ENCODE peak calls at places on chromosomes 11 and 22, in five cellular contexts. One of them, this sample, is unnamed.

GRCh38 chr22:24953294-24954113 is 988 bp downstream of the KIAA1671 start:
- DNase-seq in stimulated activated CD4-positive, alpha-beta T cell treated with anti-CD3 and anti-CD28 coated beads, TNF-alpha, amount 100 ng/mL, for 48 hours: no peak
- DNase-seq in HAP-1: no peak
- DNase-seq in midbrain: peak
- DNase-seq in transverse colon: peak
- DNase-seq in this sample: no peak

GRCh38 chr22:17744430-17744829 is 29.8 kb downstream of the BID start:
- DNase-seq in HAP-1: no peak
- DNase-seq in midbrain: no peak
- DNase-seq in transverse colon: no peak
- DNase-seq in stimulated activated CD4-positive, alpha-beta T cell treated with anti-CD3 and anti-CD28 coated beads, TNF-alpha, amount 100 ng/mL, for 48 hours: no peak
- DNase-seq in this sample: no peak

GRCh38 chr11:66492161-66492865 is 12.1 kb downstream of the DPP3 start:
- DNase-seq in midbrain: no peak
- DNase-seq in stimulated activated CD4-positive, alpha-beta T cell treated with anti-CD3 and anti-CD28 coated beads, TNF-alpha, amount 100 ng/mL, for 48 hours: no peak
- DNase-seq in HAP-1: no peak
- DNase-seq in transverse colon: no peak
- DNase-seq in this sample: no peak

GRCh38 chr11:65859812-65860277 is 388 bp upstream of the MUS81 start:
- DNase-seq in midbrain: peak
- DNase-seq in HAP-1: no peak
- DNase-seq in transverse colon: peak
- DNase-seq in stimulated activated CD4-positive, alpha-beta T cell treated with anti-CD3 and anti-CD28 coated beads, TNF-alpha, amount 100 ng/mL, for 48 hours: no peak
- DNase-seq in this sample: no peak

GRCh38 chr11:134181707-134182106 is 42.1 kb downstream of the NCAPD3 start:
- DNase-seq in transverse colon: no peak
- DNase-seq in stimulated activated CD4-positive, alpha-beta T cell treated with anti-CD3 and anti-CD28 coated beads, TNF-alpha, amount 100 ng/mL, for 48 hours: no peak
- DNase-seq in HAP-1: no peak
- DNase-seq in midbrain: no peak
- DNase-seq in this sample: no peak

GRCh38 chr11:73965076-73965763 is 14.4 kb downstream of the DNAJB13 start:
- DNase-seq in HAP-1: no peak
- DNase-seq in transverse colon: no peak
- DNase-seq in midbrain: no peak
- DNase-seq in stimulated activated CD4-positive, alpha-beta T cell treated with anti-CD3 and anti-CD28 coated beads, TNF-alpha, amount 100 ng/mL, for 48 hours: no peak
- DNase-seq in this sample: no peak

GRCh38 chr11:31102316-31102715 is 267.2 kb downstream of the DCDC1 start:
- DNase-seq in stimulated activated CD4-positive, alpha-beta T cell treated with anti-CD3 and anti-CD28 coated beads, TNF-alpha, amount 100 ng/mL, for 48 hours: no peak
- DNase-seq in midbrain: no peak
- DNase-seq in transverse colon: no peak
- DNase-seq in HAP-1: no peak
- DNase-seq in this sample: no peak

GRCh38 chr11:48079602-48080001 is 99.2 kb downstream of the PTPRJ start:
- DNase-seq in stimulated activated CD4-positive, alpha-beta T cell treated with anti-CD3 and anti-CD28 coated beads, TNF-alpha, amount 100 ng/mL, for 48 hours: no peak
- DNase-seq in HAP-1: no peak
- DNase-seq in midbrain: no peak
- DNase-seq in transverse colon: no peak
- DNase-seq in this sample: no peak

GRCh38 chr11:74208507-74208906 is 37.4 kb downstream of the PPME1 start:
- DNase-seq in midbrain: no peak
- DNase-seq in transverse colon: no peak
- DNase-seq in HAP-1: no peak
- DNase-seq in stimulated activated CD4-positive, alpha-beta T cell treated with anti-CD3 and anti-CD28 coated beads, TNF-alpha, amount 100 ng/mL, for 48 hours: no peak
- DNase-seq in this sample: no peak

GRCh38 chr22:35835998-35836691 is 118.5 kb downstream of the APOL5 start:
- DNase-seq in HAP-1: peak
- DNase-seq in transverse colon: peak
- DNase-seq in midbrain: peak
- DNase-seq in stimulated activated CD4-positive, alpha-beta T cell treated with anti-CD3 and anti-CD28 coated beads, TNF-alpha, amount 100 ng/mL, for 48 hours: no peak
- DNase-seq in this sample: no peak

GRCh38 chr11:12685229-12685628 is 11.0 kb downstream of the TEAD1 start:
- DNase-seq in midbrain: no peak
- DNase-seq in transverse colon: no peak
- DNase-seq in HAP-1: no peak
- DNase-seq in stimulated activated CD4-positive, alpha-beta T cell treated with anti-CD3 and anti-CD28 coated beads, TNF-alpha, amount 100 ng/mL, for 48 hours: no peak
- DNase-seq in this sample: no peak

GRCh38 chr22:43226368-43226979 is 39.5 kb upstream of the TTLL12 start:
- DNase-seq in HAP-1: peak
- DNase-seq in transverse colon: no peak
- DNase-seq in midbrain: no peak
- DNase-seq in stimulated activated CD4-positive, alpha-beta T cell treated with anti-CD3 and anti-CD28 coated beads, TNF-alpha, amount 100 ng/mL, for 48 hours: no peak
- DNase-seq in this sample: no peak

GRCh38 chr11:132024587-132025295 is 654.3 kb downstream of the NTM start:
- DNase-seq in transverse colon: no peak
- DNase-seq in stimulated activated CD4-positive, alpha-beta T cell treated with anti-CD3 and anti-CD28 coated beads, TNF-alpha, amount 100 ng/mL, for 48 hours: no peak
- DNase-seq in HAP-1: no peak
- DNase-seq in midbrain: no peak
- DNase-seq in this sample: no peak

GRCh38 chr11:83156996-83157754 is at the start of gene PCF11:
- DNase-seq in transverse colon: no peak
- DNase-seq in stimulated activated CD4-positive, alpha-beta T cell treated with anti-CD3 and anti-CD28 coated beads, TNF-alpha, amount 100 ng/mL, for 48 hours: no peak
- DNase-seq in midbrain: no peak
- DNase-seq in HAP-1: no peak
- DNase-seq in this sample: no peak

GRCh38 chr11:123586568-123586967 is 67.9 kb downstream of the SCN3B start:
- DNase-seq in transverse colon: no peak
- DNase-seq in stimulated activated CD4-positive, alpha-beta T cell treated with anti-CD3 and anti-CD28 coated beads, TNF-alpha, amount 100 ng/mL, for 48 hours: no peak
- DNase-seq in HAP-1: no peak
- DNase-seq in midbrain: no peak
- DNase-seq in this sample: no peak

GRCh38 chr11:115644846-115645245 is 140.6 kb upstream of the CADM1 start:
- DNase-seq in transverse colon: no peak
- DNase-seq in midbrain: no peak
- DNase-seq in stimulated activated CD4-positive, alpha-beta T cell treated with anti-CD3 and anti-CD28 coated beads, TNF-alpha, amount 100 ng/mL, for 48 hours: no peak
- DNase-seq in HAP-1: no peak
- DNase-seq in this sample: no peak

GRCh38 chr11:19723572-19724342 is 11.1 kb downstream of the NAV2 start:
- DNase-seq in stimulated activated CD4-positive, alpha-beta T cell treated with anti-CD3 and anti-CD28 coated beads, TNF-alpha, amount 100 ng/mL, for 48 hours: no peak
- DNase-seq in midbrain: no peak
- DNase-seq in HAP-1: no peak
- DNase-seq in transverse colon: no peak
- DNase-seq in this sample: no peak

GRCh38 chr11:27213232-27213660 is 149.8 kb downstream of the CCDC34 start:
- DNase-seq in HAP-1: peak
- DNase-seq in stimulated activated CD4-positive, alpha-beta T cell treated with anti-CD3 and anti-CD28 coated beads, TNF-alpha, amount 100 ng/mL, for 48 hours: no peak
- DNase-seq in transverse colon: no peak
- DNase-seq in midbrain: no peak
- DNase-seq in this sample: no peak

GRCh38 chr11:108873938-108874337 is 209.1 kb downstream of the DDX10 start:
- DNase-seq in stimulated activated CD4-positive, alpha-beta T cell treated with anti-CD3 and anti-CD28 coated beads, TNF-alpha, amount 100 ng/mL, for 48 hours: no peak
- DNase-seq in midbrain: no peak
- DNase-seq in transverse colon: no peak
- DNase-seq in HAP-1: no peak
- DNase-seq in this sample: no peak

GRCh38 chr11:45580399-45580798 is 85.0 kb downstream of the CHST1 start:
- DNase-seq in transverse colon: no peak
- DNase-seq in midbrain: no peak
- DNase-seq in HAP-1: no peak
- DNase-seq in stimulated activated CD4-positive, alpha-beta T cell treated with anti-CD3 and anti-CD28 coated beads, TNF-alpha, amount 100 ng/mL, for 48 hours: no peak
- DNase-seq in this sample: no peak

GRCh38 chr22:41931701-41932269 is 5.2 kb upstream of the TNFRSF13C start:
- DNase-seq in stimulated activated CD4-positive, alpha-beta T cell treated with anti-CD3 and anti-CD28 coated beads, TNF-alpha, amount 100 ng/mL, for 48 hours: no peak
- DNase-seq in midbrain: no peak
- DNase-seq in HAP-1: no peak
- DNase-seq in transverse colon: no peak
- DNase-seq in this sample: no peak